ENCODE peak calls at places on chromosomes 2 and 18, in ten cellular contexts. U is GM12865; B is germinal center; Z is testis; P is Ammon's horn; Q is amniotic stem cell; A is C1 segment of cervical spinal cord; W is GM13977; S is stimulated activated CD4-positive, alpha-beta T cell treated with anti-CD3 and anti-CD28 coated beads, Interleukin-15, amount 100 ng/mL, for 24 hours; R is KG1. X is an unnamed sample.
A peak's percentile ranks its signal among the peaks of the same experiment; 100 is the strongest.

GRCh38 chr2:208783184-208783583 is 376.6 kb downstream of the PTH2R start:
- DNase-seq in R (no peak), B (no peak), Z (peak; percentile 24), U (no peak), A (no peak), Q (no peak), W (no peak), P (no peak), S (no peak), X (no peak)

GRCh38 chr2:113052767-113053166 is at the start of gene IL36B:
- DNase-seq in Z (no peak), S (no peak), R (no peak), W (no peak), B (no peak), U (no peak), Q (no peak), P (no peak), A (no peak), X (no peak)

GRCh38 chr2:205754924-205755321 is 72.6 kb downstream of the NRP2 start:
- DNase-seq in B (no peak), Q (no peak), P (no peak), S (no peak), W (no peak), Z (no peak), U (no peak), A (no peak), R (no peak), X (no peak)

GRCh38 chr2:218999021-218999880 is 6.0 kb upstream of the CRYBA2 start:
- DNase-seq in W (no peak), Q (no peak), S (no peak), U (no peak), R (no peak), B (no peak), Z (no peak), P (no peak), A (no peak), X (no peak)

GRCh38 chr18:6205706-6206105 is 209.0 kb downstream of the L3MBTL4 start:
- DNase-seq in R (no peak), S (no peak), B (no peak), Q (no peak), P (no peak), A (no peak), W (no peak), Z (no peak), U (no peak), X (no peak)

GRCh38 chr2:117835990-117836760 is 21.7 kb downstream of the DDX18 start:
- DNase-seq in B (peak; percentile 64), Q (peak; percentile 74), A (peak; percentile 41), W (peak; percentile 79), R (no peak), Z (peak; percentile 90), S (peak; percentile 72), U (peak; percentile 24), P (peak; percentile 81), X (peak; percentile 38)

GRCh38 chr2:41965886-41966285 is 81.9 kb upstream of the PKDCC start:
- DNase-seq in Q (no peak), A (no peak), W (no peak), R (no peak), S (no peak), P (no peak), Z (no peak), B (no peak), U (no peak), X (no peak)

GRCh38 chr18:76620326-76620813 is 125.3 kb upstream of the ZNF516 start:
- DNase-seq in W (peak; percentile 71), Q (peak; percentile 45), S (peak; percentile 50), A (peak; percentile 50), B (peak; percentile 32), R (peak; percentile 19), P (peak; percentile 75), U (peak; percentile 76), Z (peak; percentile 91), X (peak; percentile 6)

GRCh38 chr2:145987797-145988196 is 1467.9 kb upstream of the ZEB2 start:
- DNase-seq in Z (no peak), U (no peak), Q (no peak), A (no peak), R (no peak), S (no peak), P (no peak), W (no peak), B (no peak), X (no peak)

GRCh38 chr2:1078326-1078885 is 127.8 kb downstream of the SNTG2 start:
- DNase-seq in A (no peak), Z (no peak), W (no peak), B (no peak), U (no peak), Q (no peak), S (no peak), R (no peak), P (no peak), X (no peak)

GRCh38 chr2:202605174-202605573 is 29.6 kb upstream of the FAM117B start:
- DNase-seq in R (no peak), A (no peak), W (no peak), Q (no peak), B (no peak), S (no peak), Z (no peak), U (no peak), P (no peak), X (no peak)

GRCh38 chr2:124501575-124502152 is 476.6 kb downstream of the CNTNAP5 start:
- DNase-seq in P (no peak), B (no peak), Z (no peak), R (no peak), W (no peak), A (no peak), S (no peak), Q (no peak), U (no peak), X (no peak)

GRCh38 chr2:134307334-134307733 is 53.5 kb downstream of the MGAT5 start:
- DNase-seq in P (no peak), W (no peak), S (no peak), Q (no peak), B (no peak), U (no peak), Z (no peak), A (no peak), R (no peak), X (no peak)

GRCh38 chr2:11703700-11704099 is 33.7 kb upstream of the NTSR2 start:
- DNase-seq in U (no peak), Q (no peak), A (no peak), R (no peak), W (no peak), Z (no peak), P (no peak), B (no peak), S (no peak), X (no peak)

GRCh38 chr2:150133623-150134022 is 353.8 kb downstream of the RND3 start:
- DNase-seq in Z (no peak), S (peak; percentile 2), W (peak; percentile 31), P (no peak), A (no peak), U (peak; percentile 83), R (no peak), Q (peak; percentile 68), B (no peak), X (no peak)

GRCh38 chr18:10949655-10950054 is 199.7 kb downstream of the PIEZO2 start:
- DNase-seq in S (no peak), W (no peak), A (no peak), P (no peak), U (peak; percentile 61), B (no peak), R (no peak), Z (no peak), Q (no peak), X (no peak)

GRCh38 chr2:55519908-55520885 is 679 bp downstream of the CFAP36 start:
- DNase-seq in S (peak; percentile 54), P (peak; percentile 59), A (peak; percentile 60), Z (peak; percentile 32), Q (peak; percentile 21), U (peak; percentile 29), R (peak; percentile 23), B (peak; percentile 16), W (peak; percentile 6), X (peak; percentile 23)

GRCh38 chr18:39969813-39970494 is 1985.1 kb upstream of the PIK3C3 start:
- DNase-seq in Z (no peak), A (no peak), U (no peak), Q (no peak), R (no peak), P (no peak), W (no peak), B (no peak), S (no peak), X (no peak)

GRCh38 chr2:103805746-103806145 is 1043.9 kb downstream of the TMEM182 start:
- DNase-seq in U (no peak), R (no peak), Q (no peak), B (no peak), A (no peak), P (no peak), W (no peak), S (no peak), Z (no peak), X (no peak)

GRCh38 chr2:177430425-177430824 is 37.9 kb downstream of the AGPS start:
- DNase-seq in R (no peak), S (no peak), P (no peak), W (no peak), Q (no peak), A (no peak), B (no peak), U (no peak), Z (no peak), X (no peak)

GRCh38 chr2:47945036-47945781 is 38.9 kb upstream of the FBXO11 start:
- DNase-seq in W (no peak), R (no peak), S (no peak), P (no peak), B (no peak), Z (no peak), Q (no peak), U (no peak), A (no peak), X (peak; percentile 69)

GRCh38 chr2:6814869-6815268 is 50.8 kb downstream of the CMPK2 start:
- DNase-seq in R (no peak), Z (no peak), B (no peak), S (no peak), P (no peak), W (no peak), Q (no peak), A (no peak), U (no peak), X (no peak)

GRCh38 chr2:152050345-152050744 is 48.5 kb downstream of the CACNB4 start:
- DNase-seq in U (no peak), W (no peak), Q (no peak), B (no peak), R (no peak), Z (no peak), A (no peak), P (no peak), S (no peak), X (no peak)

GRCh38 chr2:112724611-112725525 is 4.0 kb downstream of the NT5DC4 start:
- DNase-seq in B (no peak), A (no peak), S (peak; percentile 30), W (peak; percentile 65), R (peak; percentile 33), U (no peak), Z (no peak), P (no peak), Q (no peak), X (no peak)

GRCh38 chr18:24785019-24785418 is 324.6 kb downstream of the HRH4 start:
- DNase-seq in R (no peak), B (no peak), U (no peak), S (no peak), Z (no peak), P (no peak), W (no peak), Q (no peak), A (no peak), X (no peak)

GRCh38 chr18:70998490-70998889 is 709.6 kb downstream of the SOCS6 start:
- DNase-seq in Q (no peak), U (no peak), B (no peak), A (no peak), S (no peak), P (no peak), R (no peak), W (no peak), Z (no peak), X (no peak)

GRCh38 chr2:19673213-19673791 is 228.5 kb downstream of the TTC32 start:
- DNase-seq in Z (no peak), A (no peak), P (no peak), R (no peak), Q (no peak), W (no peak), S (no peak), B (no peak), U (no peak), X (no peak)

GRCh38 chr18:57143265-57143664 is 3.6 kb upstream of the BOD1L2 start:
- DNase-seq in Q (no peak), P (no peak), R (no peak), S (no peak), A (no peak), U (no peak), Z (no peak), B (no peak), W (no peak), X (no peak)

X was measured in cerebellum.